ENCODE peak calls at places on chromosomes 2 and 18, in five cellular contexts. V, P, S, J and Q are unnamed samples.
A peak's percentile ranks its signal among the peaks of the same experiment; 100 is the strongest.

GRCh38 chr2:160180172-160180571 is 19.9 kb downstream of the ITGB6 start:
- DNase-seq in V (no peak), P (no peak), S (no peak), J (no peak), Q (no peak)

GRCh38 chr2:85132392-85132791 is 800 bp upstream of the TCF7L1 start:
- DNase-seq in V (no peak), P (no peak), S (no peak), J (no peak), Q (no peak)

GRCh38 chr18:22536558-22536957 is 118.8 kb upstream of the CTAGE1 start:
- DNase-seq in V (no peak), P (no peak), S (no peak), J (no peak), Q (no peak)

GRCh38 chr2:70123051-70123828 is 36.0 kb downstream of the PCBP1 start:
- DNase-seq in V (no peak), P (peak; percentile 47), S (no peak), J (no peak), Q (no peak)

GRCh38 chr2:47508641-47509040 is 105.7 kb downstream of the MSH2 start:
- DNase-seq in V (no peak), P (no peak), S (no peak), J (no peak), Q (no peak)

GRCh38 chr2:166106431-166107015 is 21.3 kb downstream of the SCN1A start:
- DNase-seq in V (no peak), P (no peak), S (no peak), J (no peak), Q (peak; percentile 15)

GRCh38 chr2:223735659-223736244 is 101.6 kb downstream of the AP1S3 start:
- DNase-seq in V (peak; percentile 70), P (no peak), S (no peak), J (no peak), Q (no peak)

GRCh38 chr18:77098033-77098432 is 34.5 kb downstream of the MBP start:
- DNase-seq in V (no peak), P (no peak), S (no peak), J (no peak), Q (no peak)

GRCh38 chr18:58881469-58881868 is 16.8 kb downstream of the ZNF532 start:
- DNase-seq in V (no peak), P (no peak), S (no peak), J (no peak), Q (no peak)

GRCh38 chr18:24875286-24875685 is 414.8 kb downstream of the HRH4 start:
- DNase-seq in V (no peak), P (no peak), S (no peak), J (no peak), Q (no peak)

GRCh38 chr18:6992761-6993160 is 124.8 kb downstream of the LAMA1 start:
- DNase-seq in V (no peak), P (no peak), S (no peak), J (no peak), Q (no peak)

GRCh38 chr2:3128786-3129185 is 248.8 kb downstream of the EIPR1 start:
- DNase-seq in V (no peak), P (no peak), S (no peak), J (no peak), Q (no peak)

GRCh38 chr2:176508984-176509383 is 239.7 kb downstream of the MTX2 start:
- DNase-seq in V (no peak), P (no peak), S (no peak), J (peak; percentile 16), Q (no peak)

GRCh38 chr2:237433920-237434319 is 20.0 kb upstream of the COL6A3 start:
- DNase-seq in V (no peak), P (no peak), S (no peak), J (no peak), Q (no peak)

GRCh38 chr2:149487189-149487588 is 100.4 kb downstream of the MMADHC start:
- DNase-seq in V (no peak), P (no peak), S (no peak), J (no peak), Q (no peak)

GRCh38 chr2:200901459-200902072 is 12.4 kb downstream of the NIF3L1 start:
- DNase-seq in V (peak; percentile 76), P (peak; percentile 12), S (peak; percentile 48), J (peak; percentile 60), Q (peak; percentile 68)